ENCODE peak calls at places on chromosomes 12 and 14, in six cellular contexts. F is astrocyte, H is PC-9, S is mammary epithelial cell, G is keratinocyte, I is A673. O is an unnamed sample.

GRCh38 chr12:122614839-122615238 is 87.8 kb downstream of the KNTC1 start:
- DNase-seq in I (no peak), S (no peak), G (no peak), H (no peak), F (no peak), O (peak)

GRCh38 chr12:49937639-49938300 is 12.8 kb upstream of the AQP2 start:
- DNase-seq in G (peak), H (no peak), F (no peak), I (no peak), S (peak), O (no peak)

GRCh38 chr14:72920008-72920407 is 6.3 kb upstream of the DCAF4 start:
- DNase-seq in G (no peak), H (no peak), F (no peak), S (no peak), I (no peak), O (no peak)

GRCh38 chr14:61416587-61416986 is 95.2 kb downstream of the PRKCH start:
- DNase-seq in G (no peak), S (no peak), H (no peak), F (no peak), I (no peak), O (no peak)

GRCh38 chr12:56150563-56150962 is 1.8 kb upstream of the MYL6B start:
- DNase-seq in S (no peak), G (no peak), H (no peak), I (no peak), F (no peak), O (peak)

GRCh38 chr12:113359133-113359938 is 949 bp downstream of the PLBD2 start:
- DNase-seq in I (no peak), F (peak), H (no peak), G (no peak), S (no peak), O (peak)

GRCh38 chr14:95092723-95093122 is 64.6 kb downstream of the DICER1 start:
- DNase-seq in S (no peak), H (no peak), G (no peak), I (no peak), F (no peak), O (no peak)

GRCh38 chr12:123058980-123059379 is 78.5 kb downstream of the ARL6IP4 start:
- DNase-seq in I (no peak), G (no peak), F (no peak), H (no peak), S (no peak), O (peak)

GRCh38 chr14:23306412-23307145 is at the start of gene BCL2L2:
- DNase-seq in G (no peak), F (peak), H (peak), S (peak), I (peak), O (peak)

GRCh38 chr14:99137001-99137700 is 134.8 kb downstream of the BCL11B start:
- DNase-seq in S (no peak), H (no peak), G (no peak), I (no peak), F (no peak), O (no peak)

GRCh38 chr14:31205681-31206535 is 1.7 kb downstream of the HECTD1 start:
- DNase-seq in F (peak), G (no peak), H (no peak), S (peak), I (peak), O (peak)

GRCh38 chr12:57754411-57755193 is at the start of gene MARCHF9:
- DNase-seq in H (peak), I (peak), F (no peak), S (peak), G (no peak), O (no peak)

GRCh38 chr14:38721822-38722431 is 381.1 kb downstream of the SEC23A start:
- DNase-seq in S (peak), H (no peak), I (peak), F (peak), G (no peak), O (peak)

GRCh38 chr12:22276313-22276712 is 58.2 kb downstream of the ST8SIA1 start:
- DNase-seq in G (no peak), H (no peak), F (no peak), S (no peak), I (no peak), O (no peak)

GRCh38 chr12:127174881-127175280 is 1092.1 kb upstream of the TMEM132C start:
- DNase-seq in G (no peak), F (no peak), H (no peak), S (no peak), I (no peak), O (no peak)

DNA sequence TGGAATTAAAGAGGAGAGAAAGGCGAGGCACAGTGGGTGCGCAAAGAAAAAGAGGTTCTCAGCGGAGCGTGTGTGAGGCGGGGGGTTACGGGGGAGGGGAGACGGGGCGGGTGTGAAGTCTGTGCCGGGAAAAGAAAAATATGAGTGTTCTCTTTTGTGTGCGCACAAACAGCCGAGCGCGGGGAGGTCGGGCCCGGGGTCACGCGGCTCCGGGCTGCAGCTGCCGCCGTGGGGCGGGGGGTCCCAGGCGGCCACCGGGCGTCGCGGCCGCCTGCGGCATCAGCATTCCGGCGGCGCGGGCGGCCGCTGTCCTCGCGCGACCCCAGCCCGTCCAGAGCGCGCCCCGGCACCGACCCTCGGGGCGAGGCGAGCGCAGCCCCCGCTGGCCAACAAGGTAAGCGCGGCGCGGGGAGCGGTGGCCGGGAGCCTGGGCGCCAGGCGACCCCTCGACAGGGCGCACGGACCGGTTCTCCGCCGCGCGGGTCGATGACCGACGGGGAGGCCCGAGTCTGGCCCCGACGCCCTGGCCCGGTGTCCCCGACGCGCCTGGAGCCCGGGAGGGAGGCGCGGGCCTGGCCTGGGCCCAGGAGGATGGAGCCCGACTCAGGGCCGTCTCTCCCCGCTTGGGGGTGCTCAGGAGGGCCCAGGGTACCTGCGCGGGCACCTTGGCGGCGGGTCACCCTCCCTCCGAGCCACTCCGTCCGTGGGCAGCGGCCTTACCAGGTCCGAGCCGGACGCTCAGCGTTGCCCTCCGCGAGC is 103.9 kb upstream of the DIO3 start:
- DNase-seq in S (no peak), G (no peak), I (no peak), F (no peak), H (no peak), O (no peak)
- TF ChIP-seq EZH2 in S (no peak), G (no peak), I (no peak), F (peak), H (no peak), O (no peak)

GRCh38 chr14:104830781-104831180 is 29.9 kb downstream of the ZBTB42 start:
- DNase-seq in G (no peak), H (no peak), S (no peak), F (no peak), I (no peak), O (no peak)
- TF ChIP-seq EZH2 in G (no peak), H (no peak), S (no peak), F (no peak), I (no peak), O (no peak)

DNA sequence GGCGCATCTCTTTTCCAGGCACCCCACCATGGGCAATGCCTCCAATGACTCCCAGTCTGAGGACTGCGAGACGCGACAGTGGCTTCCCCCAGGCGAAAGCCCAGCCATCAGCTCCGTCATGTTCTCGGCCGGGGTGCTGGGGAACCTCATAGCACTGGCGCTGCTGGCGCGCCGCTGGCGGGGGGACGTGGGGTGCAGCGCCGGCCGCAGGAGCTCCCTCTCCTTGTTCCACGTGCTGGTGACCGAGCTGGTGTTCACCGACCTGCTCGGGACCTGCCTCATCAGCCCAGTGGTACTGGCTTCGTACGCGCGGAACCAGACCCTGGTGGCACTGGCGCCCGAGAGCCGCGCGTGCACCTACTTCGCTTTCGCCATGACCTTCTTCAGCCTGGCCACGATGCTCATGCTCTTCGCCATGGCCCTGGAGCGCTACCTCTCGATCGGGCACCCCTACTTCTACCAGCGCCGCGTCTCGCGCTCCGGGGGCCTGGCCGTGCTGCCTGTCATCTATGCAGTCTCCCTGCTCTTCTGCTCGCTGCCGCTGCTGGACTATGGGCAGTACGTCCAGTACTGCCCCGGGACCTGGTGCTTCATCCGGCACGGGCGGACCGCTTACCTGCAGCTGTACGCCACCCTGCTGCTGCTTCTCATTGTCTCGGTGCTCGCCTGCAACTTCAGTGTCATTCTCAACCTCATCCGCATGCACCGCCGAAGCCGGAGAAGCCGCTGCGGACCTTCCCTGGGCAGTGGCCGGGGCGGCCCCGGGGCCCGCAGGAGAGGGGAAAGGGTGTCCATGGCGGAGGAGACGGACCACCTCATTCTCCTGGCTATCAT is 626 bp downstream of the PTGER2 start:
- DNase-seq in G (no peak), F (no peak), S (peak), I (peak), H (no peak), O (no peak)
- TF ChIP-seq EZH2 in G (peak), F (peak), S (no peak), I (peak), H (no peak), O (no peak)

DNA sequence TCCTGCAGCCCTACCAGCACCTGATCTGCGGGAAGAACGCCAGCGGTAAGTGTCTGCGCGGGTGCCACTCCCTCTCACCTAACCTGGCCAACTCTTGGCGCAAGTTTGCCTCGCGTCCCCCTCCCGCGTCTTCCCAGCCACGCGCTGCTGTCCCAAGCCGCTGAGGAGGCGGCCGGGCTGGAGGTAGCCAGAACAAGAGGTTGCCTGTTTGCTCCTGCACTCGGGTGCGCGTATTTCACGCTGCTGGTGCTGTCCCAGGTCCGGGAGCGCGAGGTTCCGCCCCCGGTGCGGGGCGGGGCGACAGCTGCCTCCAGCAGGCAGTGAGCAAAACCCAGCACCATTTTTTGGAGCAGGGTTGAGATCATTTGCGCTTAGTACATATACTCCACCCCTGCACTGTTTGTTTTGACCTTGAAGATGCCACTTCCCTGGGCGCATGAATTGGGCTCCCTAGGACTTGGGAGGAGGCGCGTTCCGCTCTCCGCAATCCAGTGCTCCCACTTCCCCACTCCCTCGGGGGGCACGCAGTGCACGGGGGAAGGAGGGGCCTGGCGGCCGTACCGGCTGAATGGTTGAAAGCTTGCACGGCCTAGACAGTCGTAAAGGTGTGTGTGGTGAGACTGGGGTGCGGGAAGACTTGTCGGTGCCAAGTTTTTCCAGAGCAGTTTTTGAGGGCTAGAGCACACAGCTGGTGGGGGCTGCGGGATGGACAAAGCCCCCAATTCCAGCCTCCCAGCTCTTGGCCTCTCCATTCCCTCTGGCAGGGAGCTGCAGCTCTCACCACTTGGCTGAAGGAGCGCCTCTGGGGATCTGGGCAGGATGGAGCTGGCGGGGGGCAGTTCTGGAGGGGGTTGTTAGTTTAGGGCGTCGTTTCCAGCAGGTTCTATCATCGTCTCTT is 226.9 kb upstream of the CRY1 start:
- DNase-seq in F (peak), G (peak), I (peak), S (peak), H (peak), O (no peak)
- TF ChIP-seq EZH2 in F (no peak), G (no peak), I (no peak), S (no peak), H (no peak), O (no peak)

GRCh38 chr12:128266559-128267245 is at the start of gene TMEM132C:
- DNase-seq in F (no peak), I (no peak), S (no peak), G (no peak), H (no peak), O (no peak)
- TF ChIP-seq EZH2 in F (peak), I (no peak), S (no peak), G (peak), H (no peak), O (no peak)

GRCh38 chr12:114665411-114666181 is 18.4 kb downstream of the TBX3 start:
- DNase-seq in G (no peak), I (no peak), H (no peak), S (no peak), F (no peak), O (no peak)
- TF ChIP-seq EZH2 in G (no peak), I (no peak), H (no peak), S (no peak), F (peak), O (no peak)

GRCh38 chr14:96391293-96392118 is 422 bp upstream of the AK7 start:
- DNase-seq in F (peak), I (peak), H (peak), G (peak), S (peak), O (peak)
- TF ChIP-seq EZH2 in F (no peak), I (no peak), H (no peak), G (no peak), S (no peak), O (no peak)